ENCODE peak calls at places on chromosomes 4 and X, in six cellular contexts. I is mammary epithelial cell; U is endothelial cell of umbilical vein; K is CD4-positive, alpha-beta memory T cell; N is GM12865; H is AG04450. A is an unnamed sample.

GRCh38 chr4:1000686-1001260 is 7.6 kb upstream of the SLC26A1 start:
- DNase-seq in I (no peak), U (no peak), K (no peak), N (no peak), H (no peak), A (no peak)

GRCh38 chrX:25206761-25207160 is 191.0 kb upstream of the ARX start:
- DNase-seq in I (peak), U (no peak), K (no peak), N (no peak), H (no peak), A (no peak)

GRCh38 chr4:118889313-118889694 is 650 bp downstream of the SYNPO2 start:
- DNase-seq in I (no peak), U (no peak), K (no peak), N (no peak), H (no peak), A (no peak)

GRCh38 chrX:44431206-44431605 is 87.7 kb upstream of the EFHC2 start:
- DNase-seq in I (peak), U (no peak), K (no peak), N (no peak), H (no peak), A (no peak)

GRCh38 chr4:144809056-144809640 is 163.2 kb downstream of the HHIP start:
- DNase-seq in I (no peak), U (no peak), K (no peak), N (no peak), H (no peak), A (no peak)

GRCh38 chr4:2981256-2981804 is 18.0 kb downstream of the GRK4 start:
- DNase-seq in I (no peak), U (no peak), K (no peak), N (peak), H (no peak), A (no peak)

GRCh38 chr4:37524267-37524666 is 161.9 kb downstream of the RELL1 start:
- DNase-seq in I (no peak), U (no peak), K (no peak), N (no peak), H (no peak), A (no peak)

GRCh38 chr4:187929024-187929423 is 66.5 kb upstream of the ZFP42 start:
- DNase-seq in I (no peak), U (no peak), K (no peak), N (no peak), H (no peak), A (no peak)

GRCh38 chr4:156665779-156666366 is 305.7 kb downstream of the PDGFC start:
- DNase-seq in I (no peak), U (no peak), K (no peak), N (peak), H (no peak), A (no peak)

GRCh38 chr4:56668267-56668666 is 12.8 kb downstream of the HOPX start:
- DNase-seq in I (no peak), U (no peak), K (no peak), N (peak), H (no peak), A (no peak)

GRCh38 chr4:171813195-171813955 is at the start of gene GALNTL6:
- DNase-seq in I (peak), U (no peak), K (no peak), N (peak), H (no peak), A (no peak)

GRCh38 chr4:145285928-145286327 is 105.5 kb upstream of the OTUD4 start:
- DNase-seq in I (peak), U (peak), K (no peak), N (no peak), H (no peak), A (no peak)

GRCh38 chr4:10951306-10951705 is 266.7 kb upstream of the CLNK start:
- DNase-seq in I (peak), U (no peak), K (no peak), N (no peak), H (no peak), A (no peak)

GRCh38 chr4:121827851-121828250 is 4.2 kb upstream of the CCNA2 start:
- DNase-seq in I (peak), U (no peak), K (no peak), N (no peak), H (no peak), A (no peak)

GRCh38 chr4:162523171-162523570 is 359.4 kb upstream of the FSTL5 start:
- DNase-seq in I (no peak), U (no peak), K (no peak), N (no peak), H (no peak), A (no peak)

GRCh38 chrX:67288958-67289641 is 254.7 kb upstream of the AR start:
- DNase-seq in I (no peak), U (no peak), K (no peak), N (no peak), H (no peak), A (no peak)

GRCh38 chr4:142009751-142010150 is 373.4 kb downstream of the IL15 start:
- DNase-seq in I (no peak), U (no peak), K (no peak), N (no peak), H (no peak), A (no peak)

GRCh38 chr4:86957214-86957613 is 22.4 kb downstream of the AFF1 start:
- DNase-seq in I (peak), U (no peak), K (no peak), N (peak), H (no peak), A (no peak)

GRCh38 chr4:101954975-101955678 is 164.6 kb downstream of the BANK1 start:
- DNase-seq in I (no peak), U (no peak), K (no peak), N (no peak), H (no peak), A (no peak)

GRCh38 chrX:57595381-57595811 is 3.6 kb downstream of the ZXDB start:
- DNase-seq in I (peak), U (peak), K (peak), N (peak), H (peak), A (no peak)
- H3K4me3 ChIP-seq in I (peak), U (no peak), K (peak), N (peak), H (peak), A (no peak)

DNA sequence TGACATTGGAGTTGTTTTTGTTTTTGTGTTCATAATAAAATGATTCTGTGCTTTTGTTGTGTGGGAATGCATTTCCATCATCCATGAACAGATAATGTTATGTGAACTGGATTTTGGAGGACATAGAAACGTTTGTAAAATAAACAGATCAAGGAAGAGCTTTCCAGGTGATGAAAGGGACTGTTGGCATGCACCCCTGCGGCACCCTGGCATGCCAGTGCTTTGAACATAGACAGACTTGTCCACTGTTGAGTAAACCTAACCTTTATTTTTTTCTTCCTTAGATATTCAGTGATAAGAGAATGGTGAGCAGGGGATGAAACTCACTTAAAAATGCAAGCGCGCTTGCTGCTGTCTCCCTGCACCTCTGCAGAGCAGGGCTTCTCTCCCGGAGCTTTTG is 59.8 kb downstream of the TRAPPC11 start:
- DNase-seq in I (peak), U (no peak), K (no peak), N (no peak), H (no peak), A (no peak)
- H3K4me3 ChIP-seq in I (no peak), U (no peak), K (no peak), N (no peak), H (no peak), A (no peak)

GRCh38 chrX:45767021-45767491 is 566.4 kb upstream of the DIPK2B start:
- DNase-seq in I (peak), U (peak), K (no peak), N (no peak), H (no peak), A (no peak)
- H3K4me3 ChIP-seq in I (peak), U (peak), K (peak), N (no peak), H (peak), A (peak)

DNA sequence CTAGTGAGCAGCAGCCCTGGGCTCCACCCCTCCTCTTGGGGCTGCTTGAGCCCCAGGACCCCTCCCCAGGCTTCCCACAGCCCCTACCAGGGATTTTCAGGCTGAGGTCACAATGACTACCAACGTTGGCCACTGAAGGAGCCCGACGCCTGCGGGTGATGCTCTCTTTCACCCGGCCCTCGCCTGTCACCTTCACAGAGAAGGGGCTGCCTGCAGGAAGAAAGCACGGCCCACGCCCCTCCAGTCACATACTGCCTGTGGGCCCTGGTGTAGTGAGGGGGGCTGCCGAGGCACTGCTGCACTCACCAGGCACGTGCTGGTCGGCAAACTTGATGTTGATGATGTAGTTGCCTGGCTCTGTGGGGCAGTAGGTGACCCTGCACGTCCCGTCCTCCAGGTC is 22.0 kb downstream of the FLNA start:
- DNase-seq in I (no peak), U (no peak), K (no peak), N (no peak), H (no peak), A (no peak)
- H3K4me3 ChIP-seq in I (no peak), U (no peak), K (no peak), N (no peak), H (no peak), A (no peak)

GRCh38 chr4:7970031-7970946 is 30.6 kb upstream of the AFAP1 start:
- DNase-seq in I (peak), U (peak), K (peak), N (peak), H (no peak), A (no peak)
- H3K4me3 ChIP-seq in I (no peak), U (peak), K (peak), N (peak), H (peak), A (no peak)